ENCODE peak calls at places on chromosome 2, in four cellular contexts. One of them, this sample, is unnamed.
A peak's percentile ranks its signal among the peaks of the same experiment; 100 is the strongest.

GRCh38 chr2:197256771-197257170 is 53.8 kb downstream of the ANKRD44 start:
- DNase-seq in tibial nerve: no peak
- DNase-seq in esophagus muscularis mucosa: peak; percentile 34
- DNase-seq in suprapubic skin: no peak
- DNase-seq in this sample: no peak

GRCh38 chr2:69344305-69344704 is 42.7 kb downstream of the GFPT1 start:
- DNase-seq in tibial nerve: no peak
- DNase-seq in esophagus muscularis mucosa: no peak
- DNase-seq in suprapubic skin: no peak
- DNase-seq in this sample: no peak

GRCh38 chr2:34729845-34730244 is 1130.7 kb upstream of the FAM98A start:
- DNase-seq in tibial nerve: no peak
- DNase-seq in esophagus muscularis mucosa: no peak
- DNase-seq in suprapubic skin: no peak
- DNase-seq in this sample: no peak

GRCh38 chr2:213036836-213037235 is 114.6 kb downstream of the IKZF2 start:
- DNase-seq in tibial nerve: no peak
- DNase-seq in esophagus muscularis mucosa: no peak
- DNase-seq in suprapubic skin: no peak
- DNase-seq in this sample: no peak

GRCh38 chr2:227052879-227053278 is 111.1 kb downstream of the COL4A4 start:
- DNase-seq in tibial nerve: no peak
- DNase-seq in esophagus muscularis mucosa: no peak
- DNase-seq in suprapubic skin: no peak
- DNase-seq in this sample: no peak

GRCh38 chr2:48433682-48434081 is 96.3 kb upstream of the STON1 start:
- DNase-seq in tibial nerve: peak; percentile 60
- DNase-seq in esophagus muscularis mucosa: no peak
- DNase-seq in suprapubic skin: no peak
- DNase-seq in this sample: peak; percentile 44

GRCh38 chr2:28869494-28870145 is 489 bp downstream of the TRMT61B start:
- DNase-seq in tibial nerve: no peak
- DNase-seq in esophagus muscularis mucosa: no peak
- DNase-seq in suprapubic skin: no peak
- DNase-seq in this sample: no peak

GRCh38 chr2:162327134-162327769 is 8.8 kb upstream of the IFIH1 start:
- DNase-seq in tibial nerve: no peak
- DNase-seq in esophagus muscularis mucosa: no peak
- DNase-seq in suprapubic skin: no peak
- DNase-seq in this sample: no peak

GRCh38 chr2:129242201-129242710 is 737.2 kb upstream of the RAB6C start:
- DNase-seq in tibial nerve: no peak
- DNase-seq in esophagus muscularis mucosa: peak; percentile 88
- DNase-seq in suprapubic skin: no peak
- DNase-seq in this sample: no peak

GRCh38 chr2:201939366-201939985 is 94.2 kb upstream of the FZD7 start:
- DNase-seq in tibial nerve: no peak
- DNase-seq in esophagus muscularis mucosa: no peak
- DNase-seq in suprapubic skin: no peak
- DNase-seq in this sample: peak; percentile 31

GRCh38 chr2:231395188-231396057 is at the start of gene B3GNT7:
- DNase-seq in tibial nerve: no peak
- DNase-seq in esophagus muscularis mucosa: no peak
- DNase-seq in suprapubic skin: no peak
- DNase-seq in this sample: peak; percentile 33

GRCh38 chr2:226683196-226683595 is 116.4 kb downstream of the IRS1 start:
- DNase-seq in tibial nerve: no peak
- DNase-seq in esophagus muscularis mucosa: no peak
- DNase-seq in suprapubic skin: no peak
- DNase-seq in this sample: no peak

GRCh38 chr2:181752301-181752700 is 72.0 kb upstream of the NEUROD1 start:
- DNase-seq in tibial nerve: no peak
- DNase-seq in esophagus muscularis mucosa: no peak
- DNase-seq in suprapubic skin: no peak
- DNase-seq in this sample: no peak

GRCh38 chr2:96555146-96555610 is 18.6 kb downstream of the ARID5A start:
- DNase-seq in tibial nerve: no peak
- DNase-seq in esophagus muscularis mucosa: no peak
- DNase-seq in suprapubic skin: peak; percentile 69
- DNase-seq in this sample: no peak

GRCh38 chr2:96553176-96553956 is 16.8 kb downstream of the ARID5A start:
- DNase-seq in tibial nerve: no peak
- DNase-seq in esophagus muscularis mucosa: no peak
- DNase-seq in suprapubic skin: peak; percentile 63
- DNase-seq in this sample: no peak

GRCh38 chr2:96558061-96558460 is 21.5 kb downstream of the ARID5A start:
- DNase-seq in tibial nerve: no peak
- DNase-seq in esophagus muscularis mucosa: no peak
- DNase-seq in suprapubic skin: no peak
- DNase-seq in this sample: no peak

GRCh38 chr2:96554293-96555145 is 18.0 kb downstream of the ARID5A start:
- DNase-seq in tibial nerve: peak; percentile 40
- DNase-seq in esophagus muscularis mucosa: no peak
- DNase-seq in suprapubic skin: no peak
- DNase-seq in this sample: peak; percentile 70

DNA sequence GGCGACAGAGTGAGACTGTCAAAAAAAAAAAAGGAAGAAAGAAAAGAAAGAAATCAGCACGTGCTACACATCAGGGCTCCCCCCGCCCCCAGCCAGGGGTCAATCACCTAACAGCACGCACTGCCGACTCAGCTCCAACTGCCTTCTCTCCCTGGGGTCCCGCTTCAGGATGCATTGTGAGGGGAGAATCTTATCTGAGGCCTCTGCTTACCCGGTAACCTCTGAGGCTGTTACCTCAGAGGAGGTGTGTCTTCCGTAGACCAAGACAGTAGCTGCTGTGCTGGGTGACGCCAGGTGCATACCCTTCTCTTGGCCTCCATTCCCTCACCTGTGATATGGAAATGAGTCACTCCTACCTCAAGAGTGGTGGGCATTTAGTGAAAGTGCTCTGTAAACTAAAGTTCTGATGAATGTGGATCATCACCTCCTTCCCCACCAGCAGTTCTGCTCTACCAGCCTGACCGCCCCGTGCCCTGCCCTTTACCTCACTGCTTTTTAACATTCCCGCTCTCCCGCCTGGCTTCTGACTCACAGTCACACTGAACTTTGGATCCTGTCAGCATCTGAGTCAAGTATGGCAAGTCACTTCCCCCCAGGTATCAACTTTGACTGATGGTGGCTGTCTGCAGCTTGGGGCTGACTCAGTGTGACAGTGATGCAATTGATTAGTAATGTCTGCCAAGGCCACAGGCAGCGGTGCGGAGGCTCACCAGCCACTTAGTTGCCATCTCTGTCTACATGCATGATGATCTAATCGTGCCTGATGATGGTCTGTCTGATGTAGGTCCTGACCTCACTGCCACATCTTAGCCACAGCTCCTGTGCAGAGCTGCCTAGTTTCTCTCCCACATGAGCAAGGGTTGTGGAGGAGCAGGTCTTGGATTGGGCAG is 20.1 kb downstream of the ARID5A start:
- DNase-seq in tibial nerve: no peak
- DNase-seq in esophagus muscularis mucosa: no peak
- DNase-seq in suprapubic skin: no peak
- DNase-seq in this sample: no peak
- TF ChIP-seq EP300 in tibial nerve: no peak
- TF ChIP-seq EP300 in esophagus muscularis mucosa: no peak
- TF ChIP-seq EP300 in suprapubic skin: no peak
- TF ChIP-seq EP300 in this sample: no peak

GRCh38 chr2:124079045-124079444 is 54.0 kb downstream of the CNTNAP5 start:
- DNase-seq in tibial nerve: no peak
- DNase-seq in esophagus muscularis mucosa: no peak
- DNase-seq in suprapubic skin: no peak
- DNase-seq in this sample: no peak
- TF ChIP-seq EP300 in tibial nerve: no peak
- TF ChIP-seq EP300 in esophagus muscularis mucosa: no peak
- TF ChIP-seq EP300 in suprapubic skin: no peak
- TF ChIP-seq EP300 in this sample: no peak

GRCh38 chr2:51014722-51015121 is 17.2 kb downstream of the NRXN1 start:
- DNase-seq in tibial nerve: no peak
- DNase-seq in esophagus muscularis mucosa: no peak
- DNase-seq in suprapubic skin: no peak
- DNase-seq in this sample: no peak
- TF ChIP-seq EP300 in tibial nerve: no peak
- TF ChIP-seq EP300 in esophagus muscularis mucosa: no peak
- TF ChIP-seq EP300 in suprapubic skin: no peak
- TF ChIP-seq EP300 in this sample: no peak

GRCh38 chr2:5849596-5849995 is 157.4 kb downstream of the SOX11 start:
- DNase-seq in tibial nerve: no peak
- DNase-seq in esophagus muscularis mucosa: peak; percentile 47
- DNase-seq in suprapubic skin: no peak
- DNase-seq in this sample: no peak
- TF ChIP-seq EP300 in tibial nerve: no peak
- TF ChIP-seq EP300 in esophagus muscularis mucosa: no peak
- TF ChIP-seq EP300 in suprapubic skin: no peak
- TF ChIP-seq EP300 in this sample: no peak

GRCh38 chr2:15892575-15892974 is 47.8 kb upstream of the MYCN start:
- DNase-seq in tibial nerve: no peak
- DNase-seq in esophagus muscularis mucosa: no peak
- DNase-seq in suprapubic skin: no peak
- DNase-seq in this sample: no peak
- TF ChIP-seq EP300 in tibial nerve: no peak
- TF ChIP-seq EP300 in esophagus muscularis mucosa: no peak
- TF ChIP-seq EP300 in suprapubic skin: no peak
- TF ChIP-seq EP300 in this sample: no peak

GRCh38 chr2:32770360-32770759 is 142.5 kb downstream of the TTC27 start:
- DNase-seq in tibial nerve: no peak
- DNase-seq in esophagus muscularis mucosa: no peak
- DNase-seq in suprapubic skin: no peak
- DNase-seq in this sample: no peak

GRCh38 chr2:32772623-32773221 is 144.9 kb downstream of the TTC27 start:
- DNase-seq in tibial nerve: no peak
- DNase-seq in esophagus muscularis mucosa: no peak
- DNase-seq in suprapubic skin: no peak
- DNase-seq in this sample: no peak

GRCh38 chr2:32773409-32773808 is 145.6 kb downstream of the TTC27 start:
- DNase-seq in tibial nerve: no peak
- DNase-seq in esophagus muscularis mucosa: no peak
- DNase-seq in suprapubic skin: no peak
- DNase-seq in this sample: no peak

DNA sequence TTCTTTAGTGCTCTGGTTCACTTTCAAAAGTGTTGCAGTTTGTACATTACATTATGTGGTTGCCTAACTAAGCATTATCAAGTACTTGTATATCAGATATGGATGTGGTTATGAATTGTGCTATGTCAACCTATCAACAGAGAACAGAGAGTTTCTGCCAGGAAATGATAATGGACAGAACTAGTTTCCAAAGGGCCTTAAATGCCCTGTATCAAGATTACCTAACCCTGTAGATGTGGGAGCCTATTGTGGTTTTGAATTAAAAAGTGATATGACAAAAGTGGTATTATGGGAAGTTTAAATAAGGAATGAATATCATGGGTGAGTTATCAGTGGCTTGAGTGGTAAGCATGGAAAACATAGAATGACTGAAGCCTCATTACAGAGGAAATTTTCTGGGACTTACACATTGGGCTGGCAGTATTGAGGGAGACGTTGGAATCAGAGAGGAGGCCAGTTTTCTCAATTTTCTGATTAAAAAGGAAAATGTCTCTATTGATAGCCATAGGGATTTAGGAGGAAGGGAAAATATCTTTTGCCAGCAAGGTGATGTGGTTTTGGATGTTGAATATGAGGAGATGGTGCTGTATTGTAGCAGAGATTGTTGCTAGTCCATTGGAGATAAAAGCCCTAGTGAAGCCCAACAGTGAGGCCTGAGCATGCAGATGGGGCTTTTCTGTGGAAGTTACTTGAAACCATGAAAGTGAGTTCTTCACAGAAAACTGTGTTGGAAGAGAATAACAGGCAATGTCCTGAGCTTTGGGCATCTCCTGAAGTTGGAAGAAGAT is 140.7 kb downstream of the TTC27 start:
- DNase-seq in tibial nerve: no peak
- DNase-seq in esophagus muscularis mucosa: no peak
- DNase-seq in suprapubic skin: no peak
- DNase-seq in this sample: no peak
- TF ChIP-seq EP300 in tibial nerve: no peak
- TF ChIP-seq EP300 in esophagus muscularis mucosa: no peak
- TF ChIP-seq EP300 in suprapubic skin: no peak
- TF ChIP-seq EP300 in this sample: no peak

GRCh38 chr2:108360776-108361468 is 16.8 kb upstream of the SULT1C4 start:
- DNase-seq in tibial nerve: no peak
- DNase-seq in esophagus muscularis mucosa: no peak
- DNase-seq in suprapubic skin: no peak
- DNase-seq in this sample: no peak
- TF ChIP-seq EP300 in tibial nerve: no peak
- TF ChIP-seq EP300 in esophagus muscularis mucosa: no peak
- TF ChIP-seq EP300 in suprapubic skin: no peak
- TF ChIP-seq EP300 in this sample: no peak

GRCh38 chr2:37856101-37856751 is 68.9 kb upstream of the RMDN2 start:
- DNase-seq in tibial nerve: no peak
- DNase-seq in esophagus muscularis mucosa: no peak
- DNase-seq in suprapubic skin: no peak
- DNase-seq in this sample: no peak
- TF ChIP-seq EP300 in tibial nerve: no peak
- TF ChIP-seq EP300 in esophagus muscularis mucosa: no peak
- TF ChIP-seq EP300 in suprapubic skin: no peak
- TF ChIP-seq EP300 in this sample: no peak

GRCh38 chr2:218360453-218360852 is 3.8 kb downstream of the CATIP start:
- DNase-seq in tibial nerve: no peak
- DNase-seq in esophagus muscularis mucosa: no peak
- DNase-seq in suprapubic skin: no peak
- DNase-seq in this sample: no peak

GRCh38 chr2:218357194-218358177 is 829 bp downstream of the CATIP start:
- DNase-seq in tibial nerve: no peak
- DNase-seq in esophagus muscularis mucosa: no peak
- DNase-seq in suprapubic skin: no peak
- DNase-seq in this sample: no peak

GRCh38 chr2:218354045-218354444 is 2.6 kb upstream of the CATIP start:
- DNase-seq in tibial nerve: no peak
- DNase-seq in esophagus muscularis mucosa: no peak
- DNase-seq in suprapubic skin: no peak
- DNase-seq in this sample: no peak

GRCh38 chr2:218354850-218355443 is 1.7 kb upstream of the CATIP start:
- DNase-seq in tibial nerve: no peak
- DNase-seq in esophagus muscularis mucosa: no peak
- DNase-seq in suprapubic skin: no peak
- DNase-seq in this sample: no peak
- TF ChIP-seq EP300 in tibial nerve: no peak
- TF ChIP-seq EP300 in esophagus muscularis mucosa: no peak
- TF ChIP-seq EP300 in suprapubic skin: no peak
- TF ChIP-seq EP300 in this sample: no peak